ENCODE peak calls at places on chromosome 7, in four cellular contexts. One of them, this sample, is unnamed.
A peak's percentile ranks its signal among the peaks of the same experiment; 100 is the strongest.

GRCh38 chr7:115066050-115066449 is 144.2 kb downstream of the MDFIC start:
- DNase-seq in HepG2: no peak
- DNase-seq in HEK293T: no peak
- DNase-seq in K562: no peak
- DNase-seq in this sample: peak; percentile 37

GRCh38 chr7:81637527-81637926 is 132.3 kb downstream of the HGF start:
- DNase-seq in HepG2: no peak
- DNase-seq in HEK293T: no peak
- DNase-seq in K562: no peak
- DNase-seq in this sample: no peak

GRCh38 chr7:2149672-2150444 is 82.9 kb downstream of the MAD1L1 start:
- DNase-seq in HepG2: peak; percentile 20
- DNase-seq in HEK293T: no peak
- DNase-seq in K562: no peak
- DNase-seq in this sample: no peak

GRCh38 chr7:69309601-69310000 is 288.7 kb upstream of the AUTS2 start:
- DNase-seq in HepG2: no peak
- DNase-seq in HEK293T: no peak
- DNase-seq in K562: no peak
- DNase-seq in this sample: no peak

GRCh38 chr7:1973321-1974251 is 259.2 kb downstream of the MAD1L1 start:
- DNase-seq in HepG2: no peak
- DNase-seq in HEK293T: no peak
- DNase-seq in K562: no peak
- DNase-seq in this sample: no peak

GRCh38 chr7:131325179-131325840 is 2.4 kb upstream of the MKLN1 start:
- DNase-seq in HepG2: peak; percentile 61
- DNase-seq in HEK293T: no peak
- DNase-seq in K562: no peak
- DNase-seq in this sample: no peak

GRCh38 chr7:46145412-46145811 is 224.3 kb upstream of the IGFBP3 start:
- DNase-seq in HepG2: peak; percentile 73
- DNase-seq in HEK293T: no peak
- DNase-seq in K562: no peak
- DNase-seq in this sample: no peak

GRCh38 chr7:31066516-31067130 is 14.5 kb downstream of the ADCYAP1R1 start:
- DNase-seq in HepG2: no peak
- DNase-seq in HEK293T: no peak
- DNase-seq in K562: no peak
- DNase-seq in this sample: no peak

GRCh38 chr7:24819916-24820689 is 62.8 kb upstream of the GSDME start:
- DNase-seq in HepG2: peak; percentile 74
- DNase-seq in HEK293T: peak; percentile 78
- DNase-seq in K562: peak; percentile 86
- DNase-seq in this sample: no peak

GRCh38 chr7:24946467-24946866 is 33.5 kb downstream of the OSBPL3 start:
- DNase-seq in HepG2: peak; percentile 52
- DNase-seq in HEK293T: no peak
- DNase-seq in K562: no peak
- DNase-seq in this sample: no peak

GRCh38 chr7:115232041-115232440 is 310.1 kb downstream of the MDFIC start:
- DNase-seq in HepG2: no peak
- DNase-seq in HEK293T: no peak
- DNase-seq in K562: no peak
- DNase-seq in this sample: no peak

GRCh38 chr7:40221836-40222235 is 87.0 kb downstream of the SUGCT start:
- DNase-seq in HepG2: no peak
- DNase-seq in HEK293T: no peak
- DNase-seq in K562: no peak
- DNase-seq in this sample: no peak

GRCh38 chr7:70585071-70585470 is 546.9 kb upstream of the GALNT17 start:
- DNase-seq in HepG2: no peak
- DNase-seq in HEK293T: peak; percentile 24
- DNase-seq in K562: no peak
- DNase-seq in this sample: no peak
- TF ChIP-seq TARDBP in HepG2: no peak
- TF ChIP-seq TARDBP in HEK293T: no peak
- TF ChIP-seq TARDBP in K562: no peak
- TF ChIP-seq TARDBP in this sample: no peak

DNA sequence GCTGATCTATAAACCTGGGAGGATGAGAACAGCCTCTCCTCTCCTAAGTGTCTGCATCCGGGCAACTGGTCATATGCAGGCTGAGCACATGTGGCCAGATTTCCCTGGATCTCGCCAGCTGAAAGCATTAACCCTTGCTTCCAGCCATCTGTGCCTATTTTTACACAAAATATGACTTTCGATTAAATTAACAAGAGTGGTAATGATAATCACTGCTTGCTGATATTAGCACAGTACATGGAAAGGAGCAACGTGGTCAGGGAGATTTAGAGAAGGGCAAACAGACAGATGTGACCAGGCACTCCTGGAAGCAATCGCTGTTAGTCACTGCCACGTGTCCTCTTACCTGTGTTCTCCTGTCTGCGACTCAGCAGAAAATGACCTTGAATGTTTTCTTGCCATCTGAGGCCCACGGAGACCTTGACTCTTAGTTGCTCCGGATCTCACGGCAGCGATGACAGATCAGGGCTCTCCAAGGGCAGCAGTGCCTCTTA is 59.5 kb upstream of the NPTX2 start:
- DNase-seq in HepG2: no peak
- DNase-seq in HEK293T: no peak
- DNase-seq in K562: no peak
- DNase-seq in this sample: no peak
- TF ChIP-seq TARDBP in HepG2: no peak
- TF ChIP-seq TARDBP in HEK293T: no peak
- TF ChIP-seq TARDBP in K562: no peak
- TF ChIP-seq TARDBP in this sample: no peak

DNA sequence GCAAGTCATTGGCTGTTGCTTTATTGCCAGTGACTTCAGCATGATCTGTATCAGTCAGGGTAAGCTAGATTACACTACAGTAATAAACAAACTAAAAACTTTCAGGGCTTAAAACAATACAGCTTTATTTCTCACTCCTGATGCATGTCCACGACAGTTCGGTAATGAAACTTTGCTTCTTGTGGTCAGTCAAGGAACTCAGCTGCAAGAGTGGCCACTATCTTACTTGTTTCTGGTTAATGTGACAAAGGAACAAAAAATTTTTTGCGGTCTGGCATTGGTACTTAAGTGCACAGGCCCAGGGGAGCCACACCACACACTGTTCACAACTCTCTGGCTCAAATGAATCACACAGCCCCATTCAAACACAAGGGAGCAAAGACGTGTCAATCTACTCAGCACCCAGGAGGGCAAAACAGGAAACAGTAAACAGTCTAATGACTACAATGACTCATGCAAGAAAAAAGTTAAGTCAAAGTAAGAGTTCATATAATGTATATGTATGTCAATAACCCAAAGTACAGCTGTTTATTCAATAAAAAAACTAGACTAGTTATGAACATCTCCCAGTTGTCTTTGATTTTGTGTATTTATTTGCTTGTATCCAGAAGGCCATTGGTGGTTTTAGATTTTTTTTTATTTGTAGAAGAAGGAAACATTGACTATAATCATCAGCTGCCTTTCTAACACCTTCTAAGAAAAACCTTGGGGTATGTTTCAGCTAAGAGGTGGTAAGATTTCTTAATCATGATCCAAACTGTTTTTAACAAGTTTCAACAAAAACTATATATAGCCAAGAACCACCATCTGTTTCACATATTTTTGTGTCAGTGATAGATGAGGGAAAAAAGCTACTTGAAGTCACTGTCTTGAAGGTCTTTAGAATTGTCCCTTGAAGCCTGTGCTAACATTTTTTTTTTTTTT is 134.4 kb upstream of the FAM3C start:
- DNase-seq in HepG2: no peak
- DNase-seq in HEK293T: no peak
- DNase-seq in K562: no peak
- DNase-seq in this sample: peak; percentile 99
- TF ChIP-seq TARDBP in HepG2: no peak
- TF ChIP-seq TARDBP in HEK293T: no peak
- TF ChIP-seq TARDBP in K562: no peak
- TF ChIP-seq TARDBP in this sample: no peak

GRCh38 chr7:148918058-148918596 is 34.0 kb upstream of the EZH2 start:
- DNase-seq in HepG2: no peak
- DNase-seq in HEK293T: no peak
- DNase-seq in K562: no peak
- DNase-seq in this sample: no peak

GRCh38 chr7:148914208-148914777 is 30.2 kb upstream of the EZH2 start:
- DNase-seq in HepG2: no peak
- DNase-seq in HEK293T: peak; percentile 50
- DNase-seq in K562: peak; percentile 38
- DNase-seq in this sample: no peak

GRCh38 chr7:148915211-148915610 is 31.1 kb upstream of the EZH2 start:
- DNase-seq in HepG2: no peak
- DNase-seq in HEK293T: no peak
- DNase-seq in K562: no peak
- DNase-seq in this sample: no peak

GRCh38 chr7:148912758-148913541 is 28.9 kb upstream of the EZH2 start:
- DNase-seq in HepG2: no peak
- DNase-seq in HEK293T: no peak
- DNase-seq in K562: no peak
- DNase-seq in this sample: peak; percentile 57

GRCh38 chr7:148916186-148916585 is 32.1 kb upstream of the EZH2 start:
- DNase-seq in HepG2: no peak
- DNase-seq in HEK293T: no peak
- DNase-seq in K562: no peak
- DNase-seq in this sample: no peak
- TF ChIP-seq TARDBP in HepG2: no peak
- TF ChIP-seq TARDBP in HEK293T: no peak
- TF ChIP-seq TARDBP in K562: no peak
- TF ChIP-seq TARDBP in this sample: no peak

GRCh38 chr7:120014920-120015465 is 258.0 kb upstream of the KCND2 start:
- DNase-seq in HepG2: no peak
- DNase-seq in HEK293T: no peak
- DNase-seq in K562: no peak
- DNase-seq in this sample: no peak
- TF ChIP-seq TARDBP in HepG2: no peak
- TF ChIP-seq TARDBP in HEK293T: no peak
- TF ChIP-seq TARDBP in K562: no peak
- TF ChIP-seq TARDBP in this sample: no peak

GRCh38 chr7:112110175-112110574 is 96.0 kb downstream of the DOCK4 start:
- DNase-seq in HepG2: no peak
- DNase-seq in HEK293T: no peak
- DNase-seq in K562: no peak
- DNase-seq in this sample: no peak
- TF ChIP-seq TARDBP in HepG2: no peak
- TF ChIP-seq TARDBP in HEK293T: no peak
- TF ChIP-seq TARDBP in K562: no peak
- TF ChIP-seq TARDBP in this sample: no peak

This sample was measured in GM12878.